ENCODE peak calls at places on chromosomes 11 and 22, in seven cellular contexts. A is myocyte; L is activated CD8-positive, alpha-beta memory T cell treated with anti-CD3 and anti-CD28 coated beads, Interleukin-2, amount 10 ng/mL, durations not matched to agents 7 days and 5 days; C is NCI-H1092 treated with DMSO at 0.1 percent for 48 hours; J is activated CD4-positive, CD25-positive, alpha-beta regulatory T cell treated with anti-CD3 and anti-CD28 coated beads, Interleukin-2, amount 50 U/mL, for 16 hours; B is stimulated activated effector memory CD8-positive, alpha-beta T cell treated with anti-CD3 and anti-CD28 coated beads, Interleukin-12 subunit alpha, Interleukin-12 subunit beta, amount 100 ng/mL, for 72 hours; T is transverse colon. S is an unnamed sample.

GRCh38 chr22:39510529-39511149 is 8.5 kb downstream of the MIEF1 start:
- DNase-seq in A (no peak), L (no peak), C (no peak), J (no peak), B (no peak), T (no peak), S (no peak)

GRCh38 chr11:37710031-37710430 is 1112.0 kb upstream of the RAG2 start:
- DNase-seq in A (peak), L (no peak), C (no peak), J (no peak), B (no peak), T (no peak), S (peak)

GRCh38 chr11:132125855-132126841 is 755.7 kb downstream of the NTM start:
- DNase-seq in A (peak), L (no peak), C (peak), J (no peak), B (no peak), T (no peak), S (peak)

GRCh38 chr22:20531404-20532181 is 24.2 kb downstream of the MED15 start:
- DNase-seq in A (peak), L (no peak), C (no peak), J (no peak), B (no peak), T (peak), S (peak)

GRCh38 chr11:129281471-129282268 is 89.5 kb upstream of the ARHGAP32 start:
- DNase-seq in A (no peak), L (no peak), C (peak), J (no peak), B (no peak), T (no peak), S (no peak)

GRCh38 chr11:10916674-10917073 is 58.8 kb upstream of the ZBED5 start:
- DNase-seq in A (no peak), L (no peak), C (no peak), J (no peak), B (no peak), T (no peak), S (no peak)

GRCh38 chr11:95372097-95372656 is 141.2 kb upstream of the SESN3 start:
- DNase-seq in A (no peak), L (no peak), C (no peak), J (no peak), B (no peak), T (no peak), S (no peak)

GRCh38 chr11:35812850-35813249 is 131.0 kb upstream of the LDLRAD3 start:
- DNase-seq in A (peak), L (no peak), C (no peak), J (no peak), B (no peak), T (no peak), S (no peak)

GRCh38 chr11:112810951-112811350 is 150.3 kb upstream of the NCAM1 start:
- DNase-seq in A (peak), L (no peak), C (no peak), J (no peak), B (no peak), T (no peak), S (peak)

GRCh38 chr11:35373284-35373933 is 45.9 kb downstream of the SLC1A2 start:
- DNase-seq in A (no peak), L (no peak), C (no peak), J (no peak), B (no peak), T (peak), S (peak)

GRCh38 chr22:47210112-47210657 is 447.7 kb downstream of the TBC1D22A start:
- DNase-seq in A (no peak), L (peak), C (no peak), J (no peak), B (no peak), T (no peak), S (no peak)

GRCh38 chr11:28632338-28632737 is 524.1 kb downstream of the METTL15 start:
- DNase-seq in A (no peak), L (no peak), C (no peak), J (no peak), B (no peak), T (no peak), S (peak)

GRCh38 chr11:83287631-83288030 is 1.5 kb upstream of the CCDC90B start:
- DNase-seq in A (no peak), L (no peak), C (no peak), J (no peak), B (no peak), T (no peak), S (no peak)

GRCh38 chr11:126514061-126514713 is 158.7 kb downstream of the ST3GAL4 start:
- DNase-seq in A (no peak), L (no peak), C (no peak), J (no peak), B (no peak), T (no peak), S (peak)

GRCh38 chr22:22085702-22086500 is 103.3 kb upstream of the TOP3B start:
- DNase-seq in A (peak), L (peak), C (no peak), J (no peak), B (no peak), T (no peak), S (peak)

GRCh38 chr22:46881373-46882118 is 119.1 kb downstream of the TBC1D22A start:
- DNase-seq in A (no peak), L (no peak), C (no peak), J (no peak), B (no peak), T (no peak), S (peak)

GRCh38 chr22:38755155-38755910 is 465 bp downstream of the SUN2 start:
- DNase-seq in A (peak), L (peak), C (peak), J (no peak), B (peak), T (peak), S (peak)

S was measured in LHCN-M2.